ENCODE peak calls at places on chromosomes 6 and 20, in six cellular contexts. V, O, I, E, L and D are unnamed samples.

GRCh38 chr20:2238601-2239000 is 57.2 kb upstream of the TGM3 start:
- DNase-seq in V (no peak), O (no peak), I (no peak), E (no peak), L (no peak), D (no peak)

GRCh38 chr20:52552181-52552872 is 360.7 kb upstream of the ZFP64 start:
- DNase-seq in V (no peak), O (peak; percentile 83), I (peak; percentile 66), E (peak; percentile 12), L (no peak), D (peak; percentile 88)

GRCh38 chr6:157547112-157547511 is 166.1 kb downstream of the ZDHHC14 start:
- DNase-seq in V (no peak), O (no peak), I (no peak), E (no peak), L (no peak), D (no peak)

GRCh38 chr20:41956316-41957050 is 338.3 kb upstream of the CHD6 start:
- DNase-seq in V (no peak), O (no peak), I (no peak), E (no peak), L (no peak), D (peak; percentile 1)

GRCh38 chr6:69894578-69895347 is 28.4 kb downstream of the COL19A1 start:
- DNase-seq in V (no peak), O (peak; percentile 95), I (peak; percentile 53), E (peak; percentile 23), L (no peak), D (peak; percentile 94)

GRCh38 chr6:37033819-37034790 is 28.6 kb downstream of the FGD2 start:
- DNase-seq in V (no peak), O (no peak), I (no peak), E (no peak), L (no peak), D (no peak)

GRCh38 chr6:81894286-81894685 is 141.8 kb upstream of the TENT5A start:
- DNase-seq in V (no peak), O (no peak), I (peak; percentile 83), E (no peak), L (no peak), D (no peak)

GRCh38 chr6:56866917-56867522 is 87.9 kb upstream of the BEND6 start:
- DNase-seq in V (no peak), O (peak; percentile 50), I (peak; percentile 50), E (no peak), L (no peak), D (peak; percentile 68)

GRCh38 chr6:36147294-36147693 is 17.0 kb downstream of the MAPK13 start:
- DNase-seq in V (no peak), O (no peak), I (no peak), E (no peak), L (no peak), D (no peak)

GRCh38 chr20:48193626-48194025 is 408.3 kb upstream of the SULF2 start:
- DNase-seq in V (no peak), O (no peak), I (no peak), E (no peak), L (no peak), D (no peak)

GRCh38 chr20:42007251-42007650 is 389.1 kb upstream of the CHD6 start:
- DNase-seq in V (no peak), O (no peak), I (no peak), E (no peak), L (no peak), D (no peak)

GRCh38 chr20:17661121-17661744 is 20.8 kb downstream of the RRBP1 start:
- DNase-seq in V (no peak), O (no peak), I (no peak), E (no peak), L (no peak), D (no peak)

GRCh38 chr20:23877524-23877923 is 2.0 kb downstream of the CST5 start:
- DNase-seq in V (no peak), O (no peak), I (no peak), E (no peak), L (no peak), D (no peak)

GRCh38 chr6:18088419-18089296 is 33.8 kb downstream of the NHLRC1 start:
- DNase-seq in V (no peak), O (peak; percentile 8), I (no peak), E (no peak), L (no peak), D (peak; percentile 22)

GRCh38 chr20:43840382-43841070 is 74.1 kb upstream of the TOX2 start:
- DNase-seq in V (no peak), O (no peak), I (peak; percentile 29), E (no peak), L (no peak), D (no peak)

GRCh38 chr20:5696011-5696559 is 54.1 kb upstream of the SHLD1 start:
- DNase-seq in V (no peak), O (peak; percentile 11), I (peak; percentile 99), E (peak; percentile 1), L (no peak), D (no peak)

GRCh38 chr6:105793132-105793531 is 293.0 kb upstream of the PRDM1 start:
- DNase-seq in V (no peak), O (peak; percentile 41), I (no peak), E (no peak), L (no peak), D (no peak)

GRCh38 chr6:113989675-113990074 is 18.7 kb upstream of the HDAC2 start:
- DNase-seq in V (no peak), O (no peak), I (peak; percentile 27), E (no peak), L (no peak), D (no peak)

GRCh38 chr6:4460595-4461475 is 315.4 kb upstream of the CDYL start:
- DNase-seq in V (peak; percentile 81), O (peak; percentile 43), I (peak; percentile 44), E (no peak), L (peak; percentile 69), D (peak; percentile 31)

GRCh38 chr6:124799638-124800037 is 162.6 kb upstream of the RNF217 start:
- DNase-seq in V (no peak), O (no peak), I (no peak), E (no peak), L (no peak), D (no peak)

DNA sequence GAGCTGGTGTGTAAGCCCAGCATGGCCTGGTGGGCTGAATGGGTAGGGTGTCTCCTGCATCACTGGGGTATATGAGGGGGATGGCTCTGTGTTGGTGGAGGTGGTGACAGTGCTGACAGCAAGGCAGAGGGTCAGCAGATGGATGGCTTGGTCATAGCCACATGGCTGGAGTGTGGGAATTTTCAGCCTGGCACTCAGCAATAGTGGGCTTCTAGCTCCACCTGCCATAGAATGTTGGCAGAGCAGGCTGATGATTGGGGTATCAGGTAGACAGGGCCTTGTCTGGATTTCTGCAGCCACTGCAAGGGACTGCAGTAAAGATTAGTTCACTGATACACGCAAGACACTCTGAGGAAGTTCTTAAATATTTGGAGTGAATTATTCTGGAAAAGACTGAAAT is 137.5 kb upstream of the BACH2 start:
- DNase-seq in V (no peak), O (no peak), I (no peak), E (no peak), L (no peak), D (no peak)
- TF ChIP-seq CTCF in V (no peak), O (no peak), I (peak; percentile 32), E (peak; percentile 4), L (no peak), D (no peak)

GRCh38 chr6:148905111-148905870 is 158.5 kb downstream of the UST start:
- DNase-seq in V (no peak), O (no peak), I (no peak), E (no peak), L (no peak), D (no peak)
- H3K4me3 ChIP-seq in V (no peak overlapping the region), O (no peak overlapping the region), I (no peak overlapping the region), E (no peak overlapping the region), L (no peak overlapping the region), D (no peak overlapping the region)

GRCh38 chr6:138278326-138278725 is 60.0 kb upstream of the PBOV1 start:
- DNase-seq in V (no peak), O (peak; percentile 59), I (peak; percentile 2), E (no peak), L (no peak), D (peak; percentile 46)
- TF ChIP-seq CTCF in V (peak; percentile 18), O (peak; percentile 61), I (no peak), E (peak; percentile 41), L (peak; percentile 31), D (peak; percentile 52)

GRCh38 chr20:58390659-58391035 is 1.6 kb downstream of the VAPB start:
- DNase-seq in V (no peak), O (no peak), I (no peak), E (no peak), L (no peak), D (no peak)
- H3K4me3 ChIP-seq in V (no peak overlapping the region), O (peak overlapping the region; percentile 82), I (peak overlapping the region; percentile 19), E (peak overlapping the region; percentile 23), L (no peak overlapping the region), D (no peak overlapping the region)

GRCh38 chr6:31356946-31357466 is at the start of gene HLA-B:
- DNase-seq in V (peak; percentile 87), O (peak; percentile 87), I (peak; percentile 87), E (peak; percentile 29), L (peak; percentile 90), D (peak; percentile 82)
- TF ChIP-seq CTCF in V (no peak), O (no peak), I (no peak), E (no peak), L (no peak), D (no peak)

GRCh38 chr6:169831450-169832246 is 80.2 kb downstream of the ERMARD start:
- DNase-seq in V (peak; percentile 74), O (peak; percentile 67), I (peak; percentile 36), E (no peak), L (peak; percentile 74), D (peak; percentile 57)

GRCh38 chr6:169830876-169831275 is 79.5 kb downstream of the ERMARD start:
- DNase-seq in V (no peak), O (no peak), I (no peak), E (no peak), L (no peak), D (no peak)

GRCh38 chr6:169833258-169833794 is 81.9 kb downstream of the ERMARD start:
- DNase-seq in V (no peak), O (peak; percentile 51), I (no peak), E (no peak), L (no peak), D (peak; percentile 64)

GRCh38 chr6:169829786-169830185 is 78.4 kb downstream of the ERMARD start:
- DNase-seq in V (no peak), O (peak; percentile 22), I (no peak), E (no peak), L (no peak), D (no peak)

GRCh38 chr6:169832247-169832948 is 81.0 kb downstream of the ERMARD start:
- DNase-seq in V (no peak), O (peak; percentile 60), I (peak; percentile 4), E (no peak), L (no peak), D (peak; percentile 77)
- H3K4me3 ChIP-seq in V (no peak overlapping the region), O (no peak overlapping the region), I (no peak overlapping the region), E (no peak overlapping the region), L (no peak overlapping the region), D (no peak overlapping the region)

DNA sequence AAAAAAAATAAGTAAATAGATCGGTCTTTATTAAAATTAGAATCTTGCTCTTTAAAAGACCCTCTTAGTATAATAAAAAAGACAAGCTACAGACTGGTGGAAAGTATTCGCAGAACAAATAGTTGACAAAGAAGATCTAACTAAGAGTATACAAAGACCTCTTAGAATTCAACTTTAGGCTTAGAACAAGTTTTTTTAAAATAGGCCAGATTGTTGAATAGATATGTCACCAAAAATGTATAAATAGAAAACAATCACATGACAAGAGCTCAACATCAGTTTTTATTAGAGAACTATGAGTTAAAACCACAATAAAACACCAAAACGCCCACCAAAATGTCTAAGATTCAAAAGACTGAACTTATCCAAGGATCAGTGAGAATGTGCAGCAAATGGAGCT is 632.7 kb upstream of the PTCHD4 start:
- DNase-seq in V (no peak), O (no peak), I (peak; percentile 29), E (no peak), L (no peak), D (no peak)
- TF ChIP-seq CTCF in V (no peak), O (no peak), I (no peak), E (no peak), L (no peak), D (no peak)